ENCODE peak calls at places on chromosomes 5 and 9, in nine cellular contexts. B, F, T, L, D, J, X, G and C are unnamed samples.

GRCh38 chr5:164336906-164337305 is 831.5 kb downstream of the MAT2B start:
- DNase-seq in B (no peak), F (peak; percentile 90), T (no peak), L (no peak), D (no peak), J (peak; percentile 95), X (no peak), G (no peak), C (peak; percentile 43)

GRCh38 chr5:42301349-42301748 is 121.9 kb upstream of the GHR start:
- DNase-seq in B (no peak), F (no peak), T (no peak), L (no peak), D (no peak), J (peak; percentile 60), X (no peak), G (no peak), C (no peak)

GRCh38 chr9:98917691-98918487 is 25.8 kb upstream of the COL15A1 start:
- DNase-seq in B (no peak), F (no peak), T (peak; percentile 35), L (no peak), D (no peak), J (no peak), X (no peak), G (no peak), C (no peak)

GRCh38 chr9:95285307-95285706 is 32.2 kb downstream of the FANCC start:
- DNase-seq in B (no peak), F (no peak), T (no peak), L (no peak), D (no peak), J (no peak), X (no peak), G (no peak), C (no peak)

GRCh38 chr5:28678899-28679298 is 1640.5 kb upstream of the CDH9 start:
- DNase-seq in B (no peak), F (no peak), T (no peak), L (no peak), D (no peak), J (no peak), X (no peak), G (no peak), C (no peak)

GRCh38 chr9:17116400-17116837 is 18.4 kb upstream of the CNTLN start:
- DNase-seq in B (no peak), F (peak; percentile 85), T (no peak), L (no peak), D (no peak), J (no peak), X (no peak), G (no peak), C (no peak)

GRCh38 chr5:91328743-91329142 is 54.4 kb downstream of the ARRDC3 start:
- DNase-seq in B (no peak), F (peak; percentile 5), T (no peak), L (no peak), D (no peak), J (no peak), X (no peak), G (no peak), C (no peak)

GRCh38 chr5:10856071-10856470 is 95.0 kb upstream of the DAP start:
- DNase-seq in B (no peak), F (no peak), T (no peak), L (no peak), D (no peak), J (no peak), X (no peak), G (no peak), C (no peak)

GRCh38 chr9:131198316-131198715 is 72.9 kb downstream of the NUP214 start:
- DNase-seq in B (no peak), F (no peak), T (no peak), L (no peak), D (no peak), J (no peak), X (no peak), G (no peak), C (no peak)

GRCh38 chr9:129283705-129284606 is 105.9 kb upstream of the IER5L start:
- DNase-seq in B (peak; percentile 66), F (no peak), T (peak; percentile 24), L (no peak), D (no peak), J (no peak), X (peak; percentile 48), G (no peak), C (no peak)

GRCh38 chr5:145678255-145678654 is 156.9 kb downstream of the PRELID2 start:
- DNase-seq in B (no peak), F (no peak), T (no peak), L (no peak), D (no peak), J (no peak), X (no peak), G (no peak), C (no peak)

GRCh38 chr5:10582512-10582897 is 18.6 kb downstream of the ANKRD33B start:
- DNase-seq in B (peak; percentile 60), F (no peak), T (no peak), L (no peak), D (no peak), J (no peak), X (no peak), G (no peak), C (no peak)

GRCh38 chr5:147098233-147098790 is 136.5 kb upstream of the STK32A start:
- DNase-seq in B (no peak), F (peak; percentile 59), T (no peak), L (no peak), D (no peak), J (peak; percentile 32), X (no peak), G (no peak), C (no peak)

GRCh38 chr9:127397722-127398647 is 1.0 kb downstream of the SLC2A8 start:
- DNase-seq in B (peak; percentile 89), F (peak; percentile 74), T (peak; percentile 50), L (no peak), D (no peak), J (no peak), X (peak; percentile 77), G (no peak), C (no peak)

GRCh38 chr9:92180669-92181181 is 65.5 kb upstream of the SPTLC1 start:
- DNase-seq in B (no peak), F (peak; percentile 76), T (no peak), L (no peak), D (no peak), J (peak; percentile 47), X (no peak), G (no peak), C (no peak)

GRCh38 chr5:141762790-141763368 is 80.8 kb upstream of the ARAP3 start:
- DNase-seq in B (no peak), F (no peak), T (no peak), L (no peak), D (no peak), J (no peak), X (no peak), G (no peak), C (no peak)

GRCh38 chr5:139747583-139748504 is 47.8 kb upstream of the PSD2 start:
- DNase-seq in B (peak; percentile 86), F (peak; percentile 64), T (peak; percentile 51), L (peak; percentile 46), D (no peak), J (no peak), X (peak; percentile 79), G (no peak), C (no peak)

GRCh38 chr5:5348135-5348534 is 74.3 kb upstream of the ICE1 start:
- DNase-seq in B (no peak), F (no peak), T (no peak), L (no peak), D (no peak), J (no peak), X (no peak), G (no peak), C (no peak)

GRCh38 chr5:74648835-74649286 is 8.3 kb upstream of the ENC1 start:
- DNase-seq in B (no peak), F (peak; percentile 80), T (peak; percentile 31), L (peak; percentile 34), D (no peak), J (no peak), X (no peak), G (no peak), C (no peak)

GRCh38 chr5:139668064-139668880 is 20.1 kb downstream of the CXXC5 start:
- DNase-seq in B (peak; percentile 83), F (peak; percentile 76), T (no peak), L (no peak), D (no peak), J (no peak), X (peak; percentile 79), G (no peak), C (no peak)

GRCh38 chr9:35904966-35905781 is 828 bp upstream of the HRCT1 start:
- DNase-seq in B (no peak), F (peak; percentile 48), T (no peak), L (no peak), D (no peak), J (peak; percentile 41), X (no peak), G (no peak), C (no peak)

GRCh38 chr9:133842174-133842573 is 104.0 kb upstream of the SARDH start:
- DNase-seq in B (no peak), F (no peak), T (no peak), L (no peak), D (no peak), J (no peak), X (no peak), G (no peak), C (no peak)

GRCh38 chr5:123358751-123359150 is 64.5 kb downstream of the CEP120 start:
- DNase-seq in B (no peak), F (no peak), T (no peak), L (no peak), D (no peak), J (no peak), X (no peak), G (no peak), C (no peak)

GRCh38 chr9:116705531-116705930 is 18.4 kb downstream of the TRIM32 start:
- DNase-seq in B (no peak), F (no peak), T (no peak), L (no peak), D (no peak), J (no peak), X (no peak), G (no peak), C (no peak)

GRCh38 chr5:153504726-153505125 is 14.3 kb downstream of the GRIA1 start:
- DNase-seq in B (no peak), F (no peak), T (no peak), L (no peak), D (no peak), J (no peak), X (no peak), G (no peak), C (no peak)

GRCh38 chr9:136177224-136177623 is 27.7 kb downstream of the LHX3 start:
- DNase-seq in B (no peak), F (no peak), T (no peak), L (no peak), D (no peak), J (no peak), X (no peak), G (no peak), C (no peak)

GRCh38 chr9:2741441-2742158 is 24.3 kb downstream of the KCNV2 start:
- DNase-seq in B (no peak), F (no peak), T (peak; percentile 36), L (no peak), D (no peak), J (no peak), X (no peak), G (no peak), C (no peak)

GRCh38 chr5:102933721-102934459 is 178.8 kb downstream of the PAM start:
- DNase-seq in B (no peak), F (no peak), T (no peak), L (no peak), D (no peak), J (no peak), X (no peak), G (no peak), C (no peak)

GRCh38 chr9:89712285-89712684 is 107.5 kb downstream of the GADD45G start:
- DNase-seq in B (no peak), F (no peak), T (no peak), L (no peak), D (no peak), J (no peak), X (no peak), G (no peak), C (no peak)

GRCh38 chr5:26761040-26761439 is 277.3 kb downstream of the CDH9 start:
- DNase-seq in B (no peak), F (no peak), T (no peak), L (no peak), D (no peak), J (no peak), X (no peak), G (no peak), C (no peak)

GRCh38 chr5:116498478-116498877 is 76.1 kb downstream of the SEMA6A start:
- DNase-seq in B (no peak), F (no peak), T (peak; percentile 34), L (no peak), D (no peak), J (no peak), X (no peak), G (no peak), C (no peak)